ENCODE peak calls at places on chromosomes 12 and 14, in six cellular contexts. N is PC-9, F is trophoblast cell, U is GM23248, W is GM12878, P is IMR-90. Y is an unnamed sample.
A peak's percentile ranks its signal among the peaks of the same experiment; 100 is the strongest.

GRCh38 chr14:73743431-73743931 is 29.3 kb upstream of the PNMA1 start:
- DNase-seq in N (no peak), F (no peak), U (no peak), W (no peak), P (no peak), Y (peak; percentile 67)

GRCh38 chr12:108839011-108839889 is 18.1 kb downstream of the SSH1 start:
- DNase-seq in N (no peak), F (no peak), U (peak; percentile 84), W (no peak), P (peak; percentile 58), Y (peak; percentile 91)

GRCh38 chr12:70240677-70241076 is 2.6 kb upstream of the CNOT2 start:
- DNase-seq in N (no peak), F (no peak), U (no peak), W (no peak), P (no peak), Y (no peak)

GRCh38 chr12:56338643-56339422 is at the start of gene IL23A:
- DNase-seq in N (peak; percentile 71), F (peak; percentile 37), U (peak; percentile 33), W (peak; percentile 61), P (peak; percentile 59), Y (peak; percentile 23)

GRCh38 chr14:106286697-106287290 is 760.4 kb downstream of the TMEM121 start:
- DNase-seq in N (no peak), F (no peak), U (no peak), W (no peak), P (no peak), Y (no peak)

GRCh38 chr14:35189422-35189821 is 67.1 kb downstream of the PRORP start:
- DNase-seq in N (no peak), F (no peak), U (no peak), W (no peak), P (no peak), Y (no peak)

GRCh38 chr12:6667559-6668210 is 4.8 kb upstream of the ING4 start:
- DNase-seq in N (peak; percentile 18), F (peak; percentile 38), U (peak; percentile 3), W (no peak), P (no peak), Y (no peak)

GRCh38 chr14:87934185-87934584 is 58.8 kb downstream of the GALC start:
- DNase-seq in N (no peak), F (no peak), U (no peak), W (no peak), P (peak; percentile 4), Y (no peak)

GRCh38 chr12:93234641-93235040 is 143.1 kb upstream of the NUDT4 start:
- DNase-seq in N (no peak), F (no peak), U (no peak), W (no peak), P (no peak), Y (peak; percentile 89)

GRCh38 chr14:100584056-100585031 is 2.9 kb downstream of the BEGAIN start:
- DNase-seq in N (no peak), F (no peak), U (no peak), W (no peak), P (no peak), Y (no peak)

GRCh38 chr14:32472512-32473472 is 143.7 kb downstream of the AKAP6 start:
- DNase-seq in N (peak; percentile 15), F (peak; percentile 31), U (peak; percentile 73), W (no peak), P (peak; percentile 81), Y (peak; percentile 52)

GRCh38 chr14:88264116-88264515 is 59.0 kb downstream of the KCNK10 start:
- DNase-seq in N (no peak), F (no peak), U (no peak), W (no peak), P (no peak), Y (no peak)

GRCh38 chr12:128956755-128957154 is 103.5 kb downstream of the GLT1D1 start:
- DNase-seq in N (no peak), F (no peak), U (no peak), W (no peak), P (no peak), Y (no peak)

GRCh38 chr12:19960527-19960926 is 407.8 kb upstream of the PDE3A start:
- DNase-seq in N (no peak), F (no peak), U (no peak), W (no peak), P (no peak), Y (peak; percentile 53)

GRCh38 chr14:79248771-79249170 is 962.5 kb downstream of the DIO2 start:
- DNase-seq in N (no peak), F (no peak), U (no peak), W (no peak), P (no peak), Y (no peak)

GRCh38 chr12:29395356-29395755 is 14.4 kb upstream of the ERGIC2 start:
- DNase-seq in N (no peak), F (no peak), U (no peak), W (no peak), P (no peak), Y (no peak)

GRCh38 chr12:66197413-66198055 is 8.5 kb downstream of the IRAK3 start:
- DNase-seq in N (no peak), F (no peak), U (peak; percentile 69), W (no peak), P (peak; percentile 21), Y (peak; percentile 67)

GRCh38 chr12:128752386-128752785 is 71.4 kb downstream of the SLC15A4 start:
- DNase-seq in N (no peak), F (no peak), U (no peak), W (no peak), P (no peak), Y (no peak)

GRCh38 chr12:2341871-2342270 is 289.1 kb downstream of the CACNA1C start:
- DNase-seq in N (no peak), F (peak; percentile 73), U (peak; percentile 87), W (no peak), P (peak; percentile 89), Y (no peak)

GRCh38 chr12:47935196-47935595 is 28.2 kb upstream of the TMEM106C start:
- DNase-seq in N (no peak), F (no peak), U (peak; percentile 89), W (no peak), P (peak; percentile 82), Y (no peak)

DNA sequence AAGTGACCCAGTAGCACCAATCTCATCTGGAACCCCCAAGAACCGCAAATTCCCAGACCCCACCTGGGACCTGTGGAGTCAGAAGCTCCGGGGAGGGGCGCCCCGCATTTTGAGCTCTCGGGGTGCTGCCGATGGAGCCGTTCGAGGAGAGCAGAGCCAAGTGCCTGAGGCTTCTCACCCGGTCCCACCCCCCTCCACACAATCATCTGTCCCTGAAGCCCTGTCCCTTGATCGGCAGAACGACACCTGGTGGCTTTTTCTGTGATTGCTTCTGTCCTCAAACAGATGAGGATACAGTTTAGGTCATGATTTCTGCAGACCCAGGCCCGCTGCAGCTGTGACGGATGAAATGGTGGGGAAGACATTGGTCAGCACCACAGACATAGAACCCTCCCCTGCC is 74.7 kb downstream of the NOC4L start:
- DNase-seq in N (no peak), F (no peak), U (no peak), W (no peak), P (no peak), Y (peak; percentile 19)
- H2AFZ ChIP-seq in N (no peak overlapping the region), F (no peak overlapping the region), U (no peak overlapping the region), W (no peak overlapping the region), P (no peak overlapping the region), Y (no peak overlapping the region)

GRCh38 chr14:89303452-89304435 is 113.3 kb downstream of the FOXN3 start:
- DNase-seq in N (no peak), F (peak; percentile 52), U (peak; percentile 84), W (peak; percentile 76), P (peak; percentile 95), Y (peak; percentile 83)
- H2AFZ ChIP-seq in N (no peak overlapping the region), F (no peak overlapping the region), U (peak overlapping the region; percentile 82), W (no peak overlapping the region), P (peak overlapping the region; percentile 63), Y (no peak overlapping the region)

GRCh38 chr14:104044016-104044415 is 41.5 kb upstream of the ASPG start:
- DNase-seq in N (no peak), F (no peak), U (no peak), W (no peak), P (no peak), Y (no peak)
- H2AFZ ChIP-seq in N (no peak overlapping the region), F (no peak overlapping the region), U (no peak overlapping the region), W (no peak overlapping the region), P (no peak overlapping the region), Y (no peak overlapping the region)

DNA sequence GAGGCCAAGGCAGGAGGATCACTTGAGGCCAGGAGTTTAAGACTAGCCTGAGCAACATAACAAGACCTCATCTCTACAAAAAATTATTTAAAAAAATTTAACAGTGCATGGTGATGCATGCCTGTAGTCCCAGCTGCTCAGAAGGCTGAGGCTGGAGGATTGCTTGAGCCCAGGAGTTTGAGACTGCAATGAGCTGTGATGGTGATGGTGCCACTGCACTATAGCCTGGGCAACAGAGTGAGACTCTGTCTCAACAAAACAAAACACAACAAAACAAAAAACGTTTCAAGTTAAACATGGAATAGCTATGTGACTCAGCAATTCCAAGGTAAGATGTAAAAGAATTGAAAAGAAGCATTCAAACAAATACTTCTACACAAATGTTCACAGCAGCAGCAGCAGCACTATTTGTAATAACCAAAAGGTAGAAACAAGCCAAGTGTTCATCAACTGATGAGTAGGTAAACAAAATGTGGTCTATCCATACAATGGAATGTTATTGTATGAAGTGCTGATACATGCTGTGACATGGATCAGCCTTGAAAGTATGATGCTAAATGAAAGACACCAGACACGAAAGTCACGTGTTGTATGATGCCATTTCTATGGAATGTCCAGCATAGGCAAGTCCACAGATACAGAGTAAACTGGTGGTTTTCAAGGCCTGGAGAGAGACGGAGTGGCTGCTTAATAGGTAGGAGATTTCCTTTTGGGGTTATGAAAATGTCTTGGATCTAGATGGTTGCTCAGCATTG is 31.4 kb downstream of the CFAP251 start:
- DNase-seq in N (no peak), F (peak; percentile 87), U (peak; percentile 30), W (no peak), P (peak; percentile 98), Y (no peak)
- H2AFZ ChIP-seq in N (no peak overlapping the region), F (no peak overlapping the region), U (no peak overlapping the region), W (no peak overlapping the region), P (no peak overlapping the region), Y (no peak overlapping the region)

GRCh38 chr12:67832155-67832554 is 157.1 kb upstream of the IFNG-AS1 start:
- DNase-seq in N (no peak), F (no peak), U (no peak), W (no peak), P (no peak), Y (no peak)

GRCh38 chr12:67829873-67830272 is 159.4 kb upstream of the IFNG-AS1 start:
- DNase-seq in N (no peak), F (no peak), U (no peak), W (no peak), P (no peak), Y (no peak)

GRCh38 chr12:67826148-67826547 is 163.1 kb upstream of the IFNG-AS1 start:
- DNase-seq in N (no peak), F (no peak), U (peak; percentile 49), W (no peak), P (peak; percentile 29), Y (no peak)

GRCh38 chr12:67826946-67827719 is 162.1 kb upstream of the IFNG-AS1 start:
- DNase-seq in N (no peak), F (no peak), U (peak; percentile 62), W (no peak), P (peak; percentile 66), Y (no peak)

DNA sequence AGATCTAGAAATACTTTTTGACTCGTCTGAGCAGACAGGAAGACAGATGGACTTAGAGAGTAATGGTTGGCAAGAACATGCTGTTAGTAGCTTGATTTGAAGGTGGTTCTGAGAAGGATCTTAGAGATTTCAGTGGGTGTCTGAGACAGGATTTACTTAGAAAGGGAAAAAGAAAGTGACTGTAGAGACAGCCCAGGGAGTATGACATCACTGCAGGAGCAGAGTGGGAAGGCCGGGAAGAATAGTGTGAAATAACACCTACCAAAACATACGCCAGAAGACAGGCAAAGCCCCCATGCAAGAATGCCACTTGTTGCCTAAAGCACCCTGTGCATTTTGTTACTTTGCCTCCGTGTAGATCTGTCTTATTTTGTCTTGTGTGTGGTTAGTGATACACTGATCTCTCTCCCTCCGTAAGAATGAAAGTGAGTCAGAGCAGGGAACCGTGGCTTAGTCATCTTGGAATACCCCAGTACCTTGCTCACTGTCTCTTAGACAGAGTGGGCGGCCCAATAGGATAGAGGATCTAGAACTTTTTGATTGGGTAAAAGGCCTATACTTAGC is 161.3 kb upstream of the IFNG-AS1 start:
- DNase-seq in N (peak; percentile 47), F (peak; percentile 70), U (peak; percentile 98), W (no peak), P (peak; percentile 99), Y (peak; percentile 67)
- H2AFZ ChIP-seq in N (peak overlapping the region; percentile 75), F (peak overlapping the region; percentile 30), U (peak overlapping the region; percentile 85), W (no peak overlapping the region), P (peak overlapping the region; percentile 86), Y (peak overlapping the region; percentile 90)

Y was measured in endothelial cell of umbilical vein.